ENCODE peak calls at places on chromosomes 1 and 21, in four cellular contexts. K is tibial nerve, Z is brain microvascular endothelial cell, S is breast epithelium. E is an unnamed sample.

GRCh38 chr1:7327849-7328248 is 443.2 kb upstream of the VAMP3 start:
- DNase-seq in K (no peak), Z (no peak), S (no peak), E (peak)

GRCh38 chr1:185170291-185170848 is 13.4 kb downstream of the SWT1 start:
- DNase-seq in K (no peak), Z (peak), S (no peak), E (no peak)

GRCh38 chr1:179043266-179043665 is 17.6 kb downstream of the FAM20B start:
- DNase-seq in K (no peak), Z (no peak), S (no peak), E (no peak)

GRCh38 chr1:97378596-97378995 is 542.2 kb downstream of the DPYD start:
- DNase-seq in K (no peak), Z (no peak), S (no peak), E (no peak)

GRCh38 chr21:42096593-42096992 is 25.5 kb downstream of the UMODL1 start:
- DNase-seq in K (no peak), Z (no peak), S (no peak), E (no peak)

GRCh38 chr1:109198043-109198695 is 15.5 kb upstream of the SARS1 start:
- DNase-seq in K (no peak), Z (peak), S (no peak), E (no peak)

GRCh38 chr1:22044690-22045420 is 7.7 kb upstream of the CDC42 start:
- DNase-seq in K (no peak), Z (peak), S (no peak), E (no peak)

GRCh38 chr21:16309250-16309971 is 579.6 kb downstream of the USP25 start:
- DNase-seq in K (no peak), Z (peak), S (no peak), E (no peak)

GRCh38 chr1:226100436-226101347 is 38.2 kb downstream of the H3-3A start:
- DNase-seq in K (no peak), Z (peak), S (no peak), E (no peak)

GRCh38 chr1:166905136-166905535 is 29.1 kb upstream of the TADA1 start:
- DNase-seq in K (no peak), Z (no peak), S (no peak), E (no peak)

GRCh38 chr1:166900987-166901386 is 24.9 kb upstream of the TADA1 start:
- DNase-seq in K (no peak), Z (no peak), S (no peak), E (no peak)

GRCh38 chr1:166903232-166903631 is 27.2 kb upstream of the TADA1 start:
- DNase-seq in K (no peak), Z (no peak), S (no peak), E (no peak)

GRCh38 chr1:166905930-166906329 is 29.9 kb upstream of the TADA1 start:
- DNase-seq in K (no peak), Z (peak), S (no peak), E (no peak)

GRCh38 chr1:166902279-166902678 is 26.2 kb upstream of the TADA1 start:
- DNase-seq in K (no peak), Z (peak), S (no peak), E (no peak)
- TF ChIP-seq CTCF in K (no peak), Z (no peak), S (no peak), E (no peak)

DNA sequence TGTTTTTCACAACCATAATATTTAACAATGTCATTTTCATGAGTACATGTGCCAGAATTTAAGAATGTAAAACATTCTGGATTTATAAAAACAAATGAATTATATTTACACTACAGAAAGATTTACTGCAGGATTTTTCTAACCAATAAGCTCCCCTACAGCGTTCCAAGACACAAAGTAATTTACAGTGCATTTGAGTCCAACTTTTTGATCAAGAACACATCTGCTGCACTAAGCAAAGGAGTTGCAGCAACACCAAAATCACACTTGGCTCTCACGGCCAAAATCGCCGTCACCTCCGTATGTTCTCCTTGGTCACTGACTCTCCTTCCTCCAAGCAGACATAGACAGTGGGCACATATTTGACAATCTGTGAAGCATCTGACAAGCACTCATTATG is 7.7 kb downstream of the VPS26C start:
- DNase-seq in K (no peak), Z (no peak), S (no peak), E (no peak)
- H3K27ac ChIP-seq in K (no peak), Z (no peak), S (no peak), E (no peak)

GRCh38 chr1:47485817-47486216 is 48.0 kb downstream of the FOXD2 start:
- DNase-seq in K (no peak), Z (no peak), S (no peak), E (no peak)

GRCh38 chr1:47482783-47483182 is 44.9 kb downstream of the FOXD2 start:
- DNase-seq in K (no peak), Z (no peak), S (no peak), E (no peak)

GRCh38 chr1:47487332-47487731 is 49.5 kb downstream of the FOXD2 start:
- DNase-seq in K (no peak), Z (no peak), S (no peak), E (no peak)

GRCh38 chr1:47481936-47482335 is 44.1 kb downstream of the FOXD2 start:
- DNase-seq in K (no peak), Z (no peak), S (no peak), E (no peak)

DNA sequence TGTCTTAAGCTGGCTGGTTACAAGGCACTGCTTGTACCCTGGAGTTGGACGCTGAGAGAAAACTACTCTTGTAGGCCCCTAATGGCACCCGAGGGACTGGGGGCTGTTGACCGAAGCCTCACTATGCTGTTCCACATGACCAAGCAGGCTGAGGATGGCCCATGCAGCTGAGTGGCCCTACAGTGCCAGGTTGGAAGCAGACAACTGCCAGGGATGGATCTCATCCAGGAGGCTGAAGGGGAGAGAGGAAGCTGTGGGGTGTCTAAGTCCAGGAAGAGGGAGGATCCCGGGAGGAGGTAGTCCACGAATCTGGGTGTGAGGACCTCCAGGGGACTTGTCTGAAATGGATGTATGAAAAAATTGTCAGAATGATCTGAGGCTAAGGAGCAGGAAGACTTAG is 45.8 kb downstream of the FOXD2 start:
- DNase-seq in K (no peak), Z (no peak), S (no peak), E (no peak)
- TF ChIP-seq CTCF in K (no peak), Z (no peak), S (no peak), E (no peak)

GRCh38 chr1:55468438-55468837 is 253.3 kb upstream of the USP24 start:
- DNase-seq in K (no peak), Z (no peak), S (no peak), E (no peak)
- H3K27ac ChIP-seq in K (peak), Z (no peak), S (peak), E (no peak)

DNA sequence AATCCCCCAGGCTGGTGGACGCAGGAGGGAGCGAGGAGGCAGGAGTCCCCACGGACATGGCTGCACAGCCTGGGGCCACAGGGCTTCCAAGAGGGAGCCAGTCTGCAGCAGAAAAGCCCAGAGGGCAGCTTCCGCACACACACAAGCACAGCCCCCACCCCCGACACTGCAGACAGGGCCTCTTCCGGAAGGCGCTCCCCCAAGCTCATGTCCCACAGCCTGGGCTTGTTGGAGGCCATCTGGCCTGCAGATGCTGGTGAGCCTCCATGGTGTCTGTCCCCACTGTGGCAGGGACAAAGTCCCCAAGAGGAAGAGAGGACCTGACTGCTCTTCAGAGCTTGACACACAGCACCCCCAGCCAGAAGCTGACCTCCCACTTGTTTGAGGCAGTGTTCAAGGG is 13.4 kb upstream of the KIAA1614 start:
- DNase-seq in K (no peak), Z (no peak), S (no peak), E (no peak)
- TF ChIP-seq CTCF in K (no peak), Z (no peak), S (no peak), E (no peak)

GRCh38 chr1:41370225-41370624 is 9.0 kb downstream of the FOXO6 start:
- DNase-seq in K (no peak), Z (no peak), S (no peak), E (no peak)
- H3K27ac ChIP-seq in K (no peak), Z (no peak), S (no peak), E (no peak)

GRCh38 chr1:25754421-25755195 is 45.4 kb upstream of the SELENON start:
- DNase-seq in K (no peak), Z (no peak), S (no peak), E (no peak)
- TF ChIP-seq CTCF in K (no peak), Z (no peak), S (no peak), E (no peak)

E was measured in lung.